ENCODE peak calls at places on chromosome 4, in four cellular contexts. One of them, this sample, is unnamed.

GRCh38 chr4:188254211-188254610 is 115.0 kb downstream of the TRIML1 start:
- DNase-seq in body of pancreas: no peak
- DNase-seq in CD8-positive, alpha-beta T cell: no peak
- DNase-seq in thyroid gland: no peak
- DNase-seq in this sample: no peak

GRCh38 chr4:38523524-38524448 is 140.2 kb upstream of the KLF3 start:
- DNase-seq in body of pancreas: no peak
- DNase-seq in CD8-positive, alpha-beta T cell: peak
- DNase-seq in thyroid gland: no peak
- DNase-seq in this sample: no peak

GRCh38 chr4:52657630-52658501 is 1.2 kb downstream of the USP46 start:
- DNase-seq in body of pancreas: peak
- DNase-seq in CD8-positive, alpha-beta T cell: no peak
- DNase-seq in thyroid gland: peak
- DNase-seq in this sample: no peak

GRCh38 chr4:94548571-94548970 is 96.8 kb downstream of the PDLIM5 start:
- DNase-seq in CD8-positive, alpha-beta T cell: no peak
- DNase-seq in body of pancreas: no peak
- DNase-seq in thyroid gland: no peak
- DNase-seq in this sample: no peak

GRCh38 chr4:43047044-43047443 is 154.5 kb downstream of the GRXCR1 start:
- DNase-seq in CD8-positive, alpha-beta T cell: no peak
- DNase-seq in thyroid gland: no peak
- DNase-seq in body of pancreas: no peak
- DNase-seq in this sample: no peak

GRCh38 chr4:64713256-64713840 is 304.1 kb upstream of the TECRL start:
- DNase-seq in thyroid gland: no peak
- DNase-seq in CD8-positive, alpha-beta T cell: no peak
- DNase-seq in body of pancreas: no peak
- DNase-seq in this sample: no peak

GRCh38 chr4:138562544-138562961 is 320.4 kb upstream of the SLC7A11 start:
- DNase-seq in body of pancreas: no peak
- DNase-seq in CD8-positive, alpha-beta T cell: no peak
- DNase-seq in thyroid gland: no peak
- DNase-seq in this sample: no peak

GRCh38 chr4:185513489-185514181 is 21.7 kb downstream of the PDLIM3 start:
- DNase-seq in body of pancreas: peak
- DNase-seq in thyroid gland: no peak
- DNase-seq in CD8-positive, alpha-beta T cell: no peak
- DNase-seq in this sample: no peak

GRCh38 chr4:110808371-110808878 is 185.5 kb upstream of the PITX2 start:
- DNase-seq in CD8-positive, alpha-beta T cell: no peak
- DNase-seq in body of pancreas: no peak
- DNase-seq in thyroid gland: no peak
- DNase-seq in this sample: no peak

GRCh38 chr4:86544313-86544966 is 49.7 kb upstream of the PTPN13 start:
- DNase-seq in body of pancreas: no peak
- DNase-seq in CD8-positive, alpha-beta T cell: no peak
- DNase-seq in thyroid gland: no peak
- DNase-seq in this sample: no peak

GRCh38 chr4:27090406-27090805 is 229.8 kb downstream of the STIM2 start:
- DNase-seq in CD8-positive, alpha-beta T cell: no peak
- DNase-seq in thyroid gland: no peak
- DNase-seq in body of pancreas: no peak
- DNase-seq in this sample: no peak

GRCh38 chr4:71974681-71975080 is 57.1 kb upstream of the NPFFR2 start:
- DNase-seq in body of pancreas: no peak
- DNase-seq in thyroid gland: no peak
- DNase-seq in CD8-positive, alpha-beta T cell: no peak
- DNase-seq in this sample: no peak

GRCh38 chr4:124167602-124168001 is 544.9 kb downstream of the ANKRD50 start:
- DNase-seq in thyroid gland: no peak
- DNase-seq in body of pancreas: no peak
- DNase-seq in CD8-positive, alpha-beta T cell: no peak
- DNase-seq in this sample: no peak

GRCh38 chr4:82746705-82747567 is 51.7 kb downstream of the SCD5 start:
- DNase-seq in CD8-positive, alpha-beta T cell: no peak
- DNase-seq in body of pancreas: peak
- DNase-seq in thyroid gland: no peak
- DNase-seq in this sample: no peak

GRCh38 chr4:6095023-6095817 is 77.0 kb upstream of the C4orf50 start:
- DNase-seq in body of pancreas: no peak
- DNase-seq in thyroid gland: no peak
- DNase-seq in CD8-positive, alpha-beta T cell: no peak
- DNase-seq in this sample: no peak

GRCh38 chr4:28792917-28793597 is 1927.1 kb upstream of the PCDH7 start:
- DNase-seq in body of pancreas: no peak
- DNase-seq in thyroid gland: no peak
- DNase-seq in CD8-positive, alpha-beta T cell: no peak
- DNase-seq in this sample: peak

GRCh38 chr4:169266081-169266480 is 4.7 kb downstream of the SH3RF1 start:
- DNase-seq in thyroid gland: no peak
- DNase-seq in body of pancreas: no peak
- DNase-seq in CD8-positive, alpha-beta T cell: no peak
- DNase-seq in this sample: no peak

GRCh38 chr4:60923075-60923474 is 277.1 kb upstream of the ADGRL3 start:
- DNase-seq in body of pancreas: no peak
- DNase-seq in CD8-positive, alpha-beta T cell: no peak
- DNase-seq in thyroid gland: no peak
- DNase-seq in this sample: no peak

GRCh38 chr4:17169699-17170098 is 271.3 kb upstream of the LDB2 start:
- DNase-seq in thyroid gland: no peak
- DNase-seq in CD8-positive, alpha-beta T cell: no peak
- DNase-seq in body of pancreas: no peak
- DNase-seq in this sample: no peak

GRCh38 chr4:111883557-111883999 is 261.7 kb upstream of the FAM241A start:
- DNase-seq in CD8-positive, alpha-beta T cell: no peak
- DNase-seq in thyroid gland: no peak
- DNase-seq in body of pancreas: no peak
- DNase-seq in this sample: no peak

DNA sequence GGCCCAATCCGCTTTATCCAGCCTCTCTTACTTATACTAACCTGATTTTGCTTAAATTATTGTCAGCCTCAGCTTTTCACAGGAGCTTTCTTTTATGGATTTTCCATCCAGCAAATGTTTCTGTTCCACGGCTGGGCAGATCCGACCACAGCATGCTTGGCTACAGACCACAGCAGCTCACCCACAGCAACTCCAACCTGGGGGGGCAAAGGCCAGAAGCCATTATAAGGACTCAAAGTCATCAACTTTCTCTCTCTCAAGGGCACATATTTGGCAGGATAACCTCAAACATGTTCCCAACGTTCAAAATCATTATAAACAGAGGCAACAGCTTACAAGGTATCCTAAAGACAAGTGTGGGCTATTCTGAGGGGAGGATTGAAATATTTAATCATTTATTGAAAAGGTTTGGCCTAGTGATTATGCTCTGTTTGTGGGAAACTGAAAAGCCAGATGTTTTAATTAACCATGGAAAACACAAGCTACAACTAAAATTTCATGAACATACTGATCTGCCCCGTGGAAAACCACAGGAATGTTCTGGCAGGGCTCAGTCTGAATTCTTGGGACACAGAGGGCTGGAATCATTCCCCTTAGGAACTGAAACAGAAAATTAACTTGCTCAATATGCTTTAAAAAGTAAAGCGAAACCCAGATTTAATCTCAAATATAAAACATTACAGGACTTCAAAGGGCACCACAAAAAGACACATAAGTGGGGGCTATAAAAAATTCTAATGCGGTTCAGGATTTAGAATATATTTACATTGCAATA is 71.2 kb downstream of the APBB2 start:
- DNase-seq in CD8-positive, alpha-beta T cell: no peak
- DNase-seq in thyroid gland: peak
- DNase-seq in body of pancreas: peak
- DNase-seq in this sample: peak
- H3K27ac ChIP-seq in CD8-positive, alpha-beta T cell: no peak
- H3K27ac ChIP-seq in thyroid gland: peak
- H3K27ac ChIP-seq in body of pancreas: peak
- H3K27ac ChIP-seq in this sample: peak

DNA sequence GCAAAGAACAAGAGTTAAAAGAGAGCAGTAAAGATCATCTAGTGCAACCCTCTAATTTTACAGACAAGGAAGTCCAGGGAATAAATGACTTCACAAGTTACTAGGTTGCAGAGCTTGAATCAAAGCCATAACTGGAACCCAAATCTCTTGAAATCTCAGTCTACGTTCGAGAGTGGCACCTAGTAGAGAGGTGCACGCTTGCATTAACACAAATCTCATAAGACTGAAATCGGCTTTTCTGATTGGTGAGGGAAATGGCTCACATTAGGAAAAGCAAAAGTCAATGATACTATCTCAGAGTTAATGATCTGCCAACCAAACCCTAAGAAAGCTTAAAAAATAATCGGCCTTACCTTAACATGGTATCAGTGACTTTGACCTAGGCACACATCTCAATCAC is 43.0 kb downstream of the FAT1 start:
- DNase-seq in body of pancreas: no peak
- DNase-seq in thyroid gland: no peak
- DNase-seq in CD8-positive, alpha-beta T cell: no peak
- DNase-seq in this sample: no peak
- H3K27ac ChIP-seq in body of pancreas: peak
- H3K27ac ChIP-seq in thyroid gland: no peak
- H3K27ac ChIP-seq in CD8-positive, alpha-beta T cell: no peak
- H3K27ac ChIP-seq in this sample: no peak

GRCh38 chr4:56215901-56216300 is 171.4 kb downstream of the AASDH start:
- DNase-seq in body of pancreas: no peak
- DNase-seq in CD8-positive, alpha-beta T cell: no peak
- DNase-seq in thyroid gland: no peak
- DNase-seq in this sample: no peak
- H3K27ac ChIP-seq in body of pancreas: no peak
- H3K27ac ChIP-seq in CD8-positive, alpha-beta T cell: no peak
- H3K27ac ChIP-seq in thyroid gland: no peak
- H3K27ac ChIP-seq in this sample: no peak

GRCh38 chr4:88018471-88018870 is 11.0 kb downstream of the PKD2 start:
- DNase-seq in thyroid gland: no peak
- DNase-seq in body of pancreas: peak
- DNase-seq in CD8-positive, alpha-beta T cell: no peak
- DNase-seq in this sample: no peak
- H3K27ac ChIP-seq in thyroid gland: peak
- H3K27ac ChIP-seq in body of pancreas: peak
- H3K27ac ChIP-seq in CD8-positive, alpha-beta T cell: no peak
- H3K27ac ChIP-seq in this sample: peak

DNA sequence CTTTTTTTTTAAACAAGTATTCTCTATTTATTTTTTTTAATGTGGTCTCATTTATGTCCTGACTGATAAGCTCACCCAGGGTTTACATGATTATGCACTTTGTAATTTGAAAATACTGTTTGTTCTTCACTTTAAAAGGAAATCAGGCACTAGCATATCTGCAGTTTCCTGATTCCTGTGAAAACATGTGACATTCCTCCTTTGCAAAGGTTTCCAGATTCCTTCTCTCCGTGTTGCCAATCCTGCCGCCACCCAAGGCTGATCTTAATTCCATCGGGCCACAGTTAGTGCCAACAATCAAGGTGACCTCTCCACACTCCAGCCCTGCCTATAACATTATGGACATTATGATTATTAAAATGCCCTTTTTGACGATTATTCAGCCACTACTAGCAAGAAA is 225.4 kb downstream of the PCDH7 start:
- DNase-seq in body of pancreas: peak
- DNase-seq in CD8-positive, alpha-beta T cell: no peak
- DNase-seq in thyroid gland: peak
- DNase-seq in this sample: no peak
- H3K27ac ChIP-seq in body of pancreas: peak
- H3K27ac ChIP-seq in CD8-positive, alpha-beta T cell: no peak
- H3K27ac ChIP-seq in thyroid gland: no peak
- H3K27ac ChIP-seq in this sample: no peak

DNA sequence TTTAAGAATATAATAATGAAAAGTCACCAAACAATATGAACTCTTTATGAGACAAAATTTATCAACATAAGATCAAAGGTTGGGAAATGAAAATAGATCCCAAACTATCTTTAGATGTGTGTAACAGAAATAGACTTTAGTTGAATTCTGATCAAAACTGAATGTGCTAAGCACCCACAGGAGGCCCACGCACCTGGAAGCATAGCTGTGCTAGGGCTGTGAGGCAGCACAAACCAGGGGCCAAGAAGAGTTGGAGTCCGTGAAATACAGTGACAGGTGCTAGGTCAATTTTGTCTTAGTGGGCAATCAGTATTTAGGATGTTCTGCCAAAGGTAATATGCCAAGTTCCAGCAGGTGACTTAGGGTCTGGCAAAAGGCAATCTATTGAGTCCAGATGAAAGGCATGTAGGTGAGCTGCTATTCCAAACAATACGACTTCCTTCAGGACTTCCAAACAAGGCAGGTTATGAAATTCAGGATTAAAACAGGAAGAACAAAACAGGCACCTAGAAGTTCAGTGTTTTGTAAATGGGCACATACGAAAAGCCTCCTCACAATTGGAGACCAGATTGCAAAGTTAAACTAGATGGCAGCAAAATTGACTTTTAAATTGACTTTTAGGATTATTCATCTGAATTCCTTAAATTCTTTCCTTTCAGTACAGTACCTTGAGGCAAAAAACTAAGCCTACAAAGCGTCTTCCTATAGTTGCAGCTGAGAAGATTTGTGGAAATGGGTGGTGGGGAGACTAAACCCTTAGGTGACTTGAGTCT is 4.7 kb upstream of the PCDH18 start:
- DNase-seq in thyroid gland: no peak
- DNase-seq in CD8-positive, alpha-beta T cell: no peak
- DNase-seq in body of pancreas: no peak
- DNase-seq in this sample: no peak
- H3K27ac ChIP-seq in thyroid gland: no peak
- H3K27ac ChIP-seq in CD8-positive, alpha-beta T cell: no peak
- H3K27ac ChIP-seq in body of pancreas: no peak
- H3K27ac ChIP-seq in this sample: no peak

GRCh38 chr4:76963136-76963477 is 13.6 kb downstream of the SEPTIN11 start:
- DNase-seq in thyroid gland: no peak
- DNase-seq in CD8-positive, alpha-beta T cell: no peak
- DNase-seq in body of pancreas: no peak
- DNase-seq in this sample: no peak
- H3K27ac ChIP-seq in thyroid gland: no peak
- H3K27ac ChIP-seq in CD8-positive, alpha-beta T cell: no peak
- H3K27ac ChIP-seq in body of pancreas: peak
- H3K27ac ChIP-seq in this sample: no peak

This sample was measured in left ventricle myocardium inferior.